ENCODE peak calls at places on chromosomes 4 and X, in four cellular contexts. C, F, X and R are unnamed samples.
A peak's percentile ranks its signal among the peaks of the same experiment; 100 is the strongest.

GRCh38 chrX:130111220-130111934 is 1.1 kb upstream of the ELF4 start:
- DNase-seq in C (no peak), X (no peak), F (no peak), R (no peak)

GRCh38 chrX:7068939-7069367 is 78.6 kb upstream of the STS start:
- DNase-seq in F (no peak), X (peak; percentile 54), C (peak; percentile 0), R (no peak)

GRCh38 chrX:138858946-138859345 is 147.4 kb upstream of the FGF13 start:
- DNase-seq in F (no peak), X (no peak), C (no peak), R (no peak)

GRCh38 chr4:121669163-121669550 is 27.6 kb downstream of the ANXA5 start:
- DNase-seq in C (no peak), F (no peak), X (no peak), R (no peak)

GRCh38 chr4:152591361-152591760 is 55.5 kb upstream of the FBXW7 start:
- DNase-seq in F (no peak), C (no peak), X (peak; percentile 83), R (no peak)

GRCh38 chr4:99665981-99666380 is 8.4 kb upstream of the C4orf54 start:
- DNase-seq in C (no peak), F (no peak), X (no peak), R (no peak)

GRCh38 chr4:81648576-81649272 is 177.0 kb upstream of the RASGEF1B start:
- DNase-seq in C (peak; percentile 53), X (no peak), F (no peak), R (no peak)

GRCh38 chrX:153032397-153033118 is 23.7 kb upstream of the PNMA3 start:
- DNase-seq in X (peak; percentile 64), C (peak; percentile 15), F (no peak), R (no peak)

GRCh38 chrX:38181357-38181756 is 39.3 kb downstream of the SRPX start:
- DNase-seq in X (no peak), F (no peak), C (no peak), R (no peak)

GRCh38 chr4:165537028-165537648 is 158.3 kb downstream of the CPE start:
- DNase-seq in F (peak; percentile 33), X (no peak), C (no peak), R (peak; percentile 75)

GRCh38 chr4:168831919-168832745 is 177.9 kb downstream of the CBR4 start:
- DNase-seq in X (peak; percentile 85), C (peak; percentile 6), F (peak; percentile 67), R (no peak)

GRCh38 chrX:37287741-37288424 is 61.3 kb upstream of the PRRG1 start:
- DNase-seq in F (no peak), C (no peak), X (no peak), R (no peak)

GRCh38 chr4:92516450-92516849 is 212.7 kb downstream of the GRID2 start:
- DNase-seq in X (no peak), F (no peak), C (no peak), R (no peak)